ENCODE peak calls at places on chromosome 13, in ten cellular contexts. One of them, this sample, is unnamed.

GRCh38 chr13:44575741-44576395 is at the start of gene TSC22D1:
- DNase-seq in RPMI7951: peak
- DNase-seq in stimulated activated CD4-positive, alpha-beta T cell treated with anti-CD3 and anti-CD28 coated beads, Interleukin-2, amount 100 ng/mL, for 4 hours: peak
- DNase-seq in iPS-NIHi11: peak
- DNase-seq in esophagus squamous epithelium: no peak
- DNase-seq in Kasumi-1: peak
- DNase-seq in fibroblast of the conjunctiva: peak
- DNase-seq in AG10803: peak
- DNase-seq in stimulated activated CD8-positive, alpha-beta memory T cell treated with anti-CD3 and anti-CD28 coated beads, Interleukin-15, amount 100 ng/mL, for 1 hour: no peak
- DNase-seq in naive thymus-derived CD8-positive, alpha-beta T cell: peak
- DNase-seq in this sample: peak

GRCh38 chr13:51825681-51826254 is 19.2 kb downstream of the TMEM272 start:
- DNase-seq in RPMI7951: no peak
- DNase-seq in stimulated activated CD4-positive, alpha-beta T cell treated with anti-CD3 and anti-CD28 coated beads, Interleukin-2, amount 100 ng/mL, for 4 hours: no peak
- DNase-seq in iPS-NIHi11: no peak
- DNase-seq in esophagus squamous epithelium: no peak
- DNase-seq in Kasumi-1: no peak
- DNase-seq in fibroblast of the conjunctiva: no peak
- DNase-seq in AG10803: no peak
- DNase-seq in stimulated activated CD8-positive, alpha-beta memory T cell treated with anti-CD3 and anti-CD28 coated beads, Interleukin-15, amount 100 ng/mL, for 1 hour: no peak
- DNase-seq in naive thymus-derived CD8-positive, alpha-beta T cell: no peak
- DNase-seq in this sample: no peak

GRCh38 chr13:26010487-26011207 is 41.2 kb downstream of the SHISA2 start:
- DNase-seq in RPMI7951: no peak
- DNase-seq in stimulated activated CD4-positive, alpha-beta T cell treated with anti-CD3 and anti-CD28 coated beads, Interleukin-2, amount 100 ng/mL, for 4 hours: no peak
- DNase-seq in iPS-NIHi11: no peak
- DNase-seq in esophagus squamous epithelium: no peak
- DNase-seq in Kasumi-1: no peak
- DNase-seq in fibroblast of the conjunctiva: no peak
- DNase-seq in AG10803: no peak
- DNase-seq in stimulated activated CD8-positive, alpha-beta memory T cell treated with anti-CD3 and anti-CD28 coated beads, Interleukin-15, amount 100 ng/mL, for 1 hour: no peak
- DNase-seq in naive thymus-derived CD8-positive, alpha-beta T cell: no peak
- DNase-seq in this sample: no peak

GRCh38 chr13:74644239-74644638 is 510.0 kb upstream of the KLF12 start:
- DNase-seq in RPMI7951: no peak
- DNase-seq in stimulated activated CD4-positive, alpha-beta T cell treated with anti-CD3 and anti-CD28 coated beads, Interleukin-2, amount 100 ng/mL, for 4 hours: no peak
- DNase-seq in iPS-NIHi11: no peak
- DNase-seq in esophagus squamous epithelium: no peak
- DNase-seq in Kasumi-1: no peak
- DNase-seq in fibroblast of the conjunctiva: no peak
- DNase-seq in AG10803: peak
- DNase-seq in stimulated activated CD8-positive, alpha-beta memory T cell treated with anti-CD3 and anti-CD28 coated beads, Interleukin-15, amount 100 ng/mL, for 1 hour: no peak
- DNase-seq in naive thymus-derived CD8-positive, alpha-beta T cell: no peak
- DNase-seq in this sample: no peak

GRCh38 chr13:113411216-113412023 is 41.9 kb downstream of the ADPRHL1 start:
- DNase-seq in RPMI7951: peak
- DNase-seq in stimulated activated CD4-positive, alpha-beta T cell treated with anti-CD3 and anti-CD28 coated beads, Interleukin-2, amount 100 ng/mL, for 4 hours: no peak
- DNase-seq in iPS-NIHi11: no peak
- DNase-seq in esophagus squamous epithelium: no peak
- DNase-seq in Kasumi-1: no peak
- DNase-seq in fibroblast of the conjunctiva: peak
- DNase-seq in AG10803: peak
- DNase-seq in stimulated activated CD8-positive, alpha-beta memory T cell treated with anti-CD3 and anti-CD28 coated beads, Interleukin-15, amount 100 ng/mL, for 1 hour: no peak
- DNase-seq in naive thymus-derived CD8-positive, alpha-beta T cell: no peak
- DNase-seq in this sample: no peak

GRCh38 chr13:35475131-35475959 is 1.1 kb downstream of the MAB21L1 start:
- DNase-seq in RPMI7951: peak
- DNase-seq in stimulated activated CD4-positive, alpha-beta T cell treated with anti-CD3 and anti-CD28 coated beads, Interleukin-2, amount 100 ng/mL, for 4 hours: no peak
- DNase-seq in iPS-NIHi11: peak
- DNase-seq in esophagus squamous epithelium: no peak
- DNase-seq in Kasumi-1: peak
- DNase-seq in fibroblast of the conjunctiva: no peak
- DNase-seq in AG10803: peak
- DNase-seq in stimulated activated CD8-positive, alpha-beta memory T cell treated with anti-CD3 and anti-CD28 coated beads, Interleukin-15, amount 100 ng/mL, for 1 hour: no peak
- DNase-seq in naive thymus-derived CD8-positive, alpha-beta T cell: no peak
- DNase-seq in this sample: no peak

GRCh38 chr13:48078251-48078656 is 16.6 kb downstream of the MED4 start:
- DNase-seq in RPMI7951: no peak
- DNase-seq in stimulated activated CD4-positive, alpha-beta T cell treated with anti-CD3 and anti-CD28 coated beads, Interleukin-2, amount 100 ng/mL, for 4 hours: no peak
- DNase-seq in iPS-NIHi11: peak
- DNase-seq in esophagus squamous epithelium: no peak
- DNase-seq in Kasumi-1: peak
- DNase-seq in fibroblast of the conjunctiva: no peak
- DNase-seq in AG10803: no peak
- DNase-seq in stimulated activated CD8-positive, alpha-beta memory T cell treated with anti-CD3 and anti-CD28 coated beads, Interleukin-15, amount 100 ng/mL, for 1 hour: no peak
- DNase-seq in naive thymus-derived CD8-positive, alpha-beta T cell: peak
- DNase-seq in this sample: no peak

GRCh38 chr13:50208826-50209335 is 193.6 kb downstream of the KCNRG start:
- DNase-seq in RPMI7951: peak
- DNase-seq in stimulated activated CD4-positive, alpha-beta T cell treated with anti-CD3 and anti-CD28 coated beads, Interleukin-2, amount 100 ng/mL, for 4 hours: no peak
- DNase-seq in iPS-NIHi11: peak
- DNase-seq in esophagus squamous epithelium: no peak
- DNase-seq in Kasumi-1: peak
- DNase-seq in fibroblast of the conjunctiva: peak
- DNase-seq in AG10803: peak
- DNase-seq in stimulated activated CD8-positive, alpha-beta memory T cell treated with anti-CD3 and anti-CD28 coated beads, Interleukin-15, amount 100 ng/mL, for 1 hour: no peak
- DNase-seq in naive thymus-derived CD8-positive, alpha-beta T cell: no peak
- DNase-seq in this sample: no peak

GRCh38 chr13:106156468-106156867 is 379.0 kb downstream of the EFNB2 start:
- DNase-seq in RPMI7951: peak
- DNase-seq in stimulated activated CD4-positive, alpha-beta T cell treated with anti-CD3 and anti-CD28 coated beads, Interleukin-2, amount 100 ng/mL, for 4 hours: no peak
- DNase-seq in iPS-NIHi11: no peak
- DNase-seq in esophagus squamous epithelium: no peak
- DNase-seq in Kasumi-1: no peak
- DNase-seq in fibroblast of the conjunctiva: peak
- DNase-seq in AG10803: peak
- DNase-seq in stimulated activated CD8-positive, alpha-beta memory T cell treated with anti-CD3 and anti-CD28 coated beads, Interleukin-15, amount 100 ng/mL, for 1 hour: no peak
- DNase-seq in naive thymus-derived CD8-positive, alpha-beta T cell: no peak
- DNase-seq in this sample: no peak

GRCh38 chr13:32657309-32657708 is 71.1 kb downstream of the PDS5B start:
- DNase-seq in RPMI7951: no peak
- DNase-seq in stimulated activated CD4-positive, alpha-beta T cell treated with anti-CD3 and anti-CD28 coated beads, Interleukin-2, amount 100 ng/mL, for 4 hours: no peak
- DNase-seq in iPS-NIHi11: no peak
- DNase-seq in esophagus squamous epithelium: no peak
- DNase-seq in Kasumi-1: no peak
- DNase-seq in fibroblast of the conjunctiva: no peak
- DNase-seq in AG10803: no peak
- DNase-seq in stimulated activated CD8-positive, alpha-beta memory T cell treated with anti-CD3 and anti-CD28 coated beads, Interleukin-15, amount 100 ng/mL, for 1 hour: no peak
- DNase-seq in naive thymus-derived CD8-positive, alpha-beta T cell: no peak
- DNase-seq in this sample: no peak

GRCh38 chr13:80527400-80527799 is 186.5 kb upstream of the SPRY2 start:
- DNase-seq in RPMI7951: no peak
- DNase-seq in stimulated activated CD4-positive, alpha-beta T cell treated with anti-CD3 and anti-CD28 coated beads, Interleukin-2, amount 100 ng/mL, for 4 hours: no peak
- DNase-seq in iPS-NIHi11: no peak
- DNase-seq in esophagus squamous epithelium: no peak
- DNase-seq in Kasumi-1: no peak
- DNase-seq in fibroblast of the conjunctiva: peak
- DNase-seq in AG10803: no peak
- DNase-seq in stimulated activated CD8-positive, alpha-beta memory T cell treated with anti-CD3 and anti-CD28 coated beads, Interleukin-15, amount 100 ng/mL, for 1 hour: no peak
- DNase-seq in naive thymus-derived CD8-positive, alpha-beta T cell: no peak
- DNase-seq in this sample: no peak

GRCh38 chr13:50357586-50358118 is 342.4 kb downstream of the KCNRG start:
- DNase-seq in RPMI7951: peak
- DNase-seq in stimulated activated CD4-positive, alpha-beta T cell treated with anti-CD3 and anti-CD28 coated beads, Interleukin-2, amount 100 ng/mL, for 4 hours: no peak
- DNase-seq in iPS-NIHi11: peak
- DNase-seq in esophagus squamous epithelium: no peak
- DNase-seq in Kasumi-1: no peak
- DNase-seq in fibroblast of the conjunctiva: peak
- DNase-seq in AG10803: peak
- DNase-seq in stimulated activated CD8-positive, alpha-beta memory T cell treated with anti-CD3 and anti-CD28 coated beads, Interleukin-15, amount 100 ng/mL, for 1 hour: no peak
- DNase-seq in naive thymus-derived CD8-positive, alpha-beta T cell: no peak
- DNase-seq in this sample: no peak

GRCh38 chr13:40453666-40454030 is 212.8 kb downstream of the FOXO1 start:
- DNase-seq in RPMI7951: peak
- DNase-seq in stimulated activated CD4-positive, alpha-beta T cell treated with anti-CD3 and anti-CD28 coated beads, Interleukin-2, amount 100 ng/mL, for 4 hours: no peak
- DNase-seq in iPS-NIHi11: no peak
- DNase-seq in esophagus squamous epithelium: no peak
- DNase-seq in Kasumi-1: no peak
- DNase-seq in fibroblast of the conjunctiva: no peak
- DNase-seq in AG10803: no peak
- DNase-seq in stimulated activated CD8-positive, alpha-beta memory T cell treated with anti-CD3 and anti-CD28 coated beads, Interleukin-15, amount 100 ng/mL, for 1 hour: no peak
- DNase-seq in naive thymus-derived CD8-positive, alpha-beta T cell: no peak
- DNase-seq in this sample: no peak

GRCh38 chr13:112995395-112996091 is 26.5 kb downstream of the MCF2L start:
- DNase-seq in RPMI7951: no peak
- DNase-seq in stimulated activated CD4-positive, alpha-beta T cell treated with anti-CD3 and anti-CD28 coated beads, Interleukin-2, amount 100 ng/mL, for 4 hours: no peak
- DNase-seq in iPS-NIHi11: no peak
- DNase-seq in esophagus squamous epithelium: no peak
- DNase-seq in Kasumi-1: no peak
- DNase-seq in fibroblast of the conjunctiva: no peak
- DNase-seq in AG10803: no peak
- DNase-seq in stimulated activated CD8-positive, alpha-beta memory T cell treated with anti-CD3 and anti-CD28 coated beads, Interleukin-15, amount 100 ng/mL, for 1 hour: no peak
- DNase-seq in naive thymus-derived CD8-positive, alpha-beta T cell: no peak
- DNase-seq in this sample: no peak

GRCh38 chr13:69545500-69546025 is 562.1 kb upstream of the ATXN8OS start:
- DNase-seq in RPMI7951: no peak
- DNase-seq in stimulated activated CD4-positive, alpha-beta T cell treated with anti-CD3 and anti-CD28 coated beads, Interleukin-2, amount 100 ng/mL, for 4 hours: no peak
- DNase-seq in iPS-NIHi11: no peak
- DNase-seq in esophagus squamous epithelium: no peak
- DNase-seq in Kasumi-1: no peak
- DNase-seq in fibroblast of the conjunctiva: no peak
- DNase-seq in AG10803: no peak
- DNase-seq in stimulated activated CD8-positive, alpha-beta memory T cell treated with anti-CD3 and anti-CD28 coated beads, Interleukin-15, amount 100 ng/mL, for 1 hour: no peak
- DNase-seq in naive thymus-derived CD8-positive, alpha-beta T cell: no peak
- DNase-seq in this sample: no peak

GRCh38 chr13:98879127-98879520 is 98.7 kb downstream of the DOCK9 start:
- DNase-seq in RPMI7951: no peak
- DNase-seq in stimulated activated CD4-positive, alpha-beta T cell treated with anti-CD3 and anti-CD28 coated beads, Interleukin-2, amount 100 ng/mL, for 4 hours: no peak
- DNase-seq in iPS-NIHi11: no peak
- DNase-seq in esophagus squamous epithelium: no peak
- DNase-seq in Kasumi-1: no peak
- DNase-seq in fibroblast of the conjunctiva: no peak
- DNase-seq in AG10803: no peak
- DNase-seq in stimulated activated CD8-positive, alpha-beta memory T cell treated with anti-CD3 and anti-CD28 coated beads, Interleukin-15, amount 100 ng/mL, for 1 hour: no peak
- DNase-seq in naive thymus-derived CD8-positive, alpha-beta T cell: no peak
- DNase-seq in this sample: no peak

GRCh38 chr13:39036212-39036611 is 1.7 kb downstream of the PROSER1 start:
- DNase-seq in RPMI7951: peak
- DNase-seq in stimulated activated CD4-positive, alpha-beta T cell treated with anti-CD3 and anti-CD28 coated beads, Interleukin-2, amount 100 ng/mL, for 4 hours: no peak
- DNase-seq in iPS-NIHi11: no peak
- DNase-seq in esophagus squamous epithelium: no peak
- DNase-seq in Kasumi-1: no peak
- DNase-seq in fibroblast of the conjunctiva: peak
- DNase-seq in AG10803: peak
- DNase-seq in stimulated activated CD8-positive, alpha-beta memory T cell treated with anti-CD3 and anti-CD28 coated beads, Interleukin-15, amount 100 ng/mL, for 1 hour: no peak
- DNase-seq in naive thymus-derived CD8-positive, alpha-beta T cell: no peak
- DNase-seq in this sample: no peak

GRCh38 chr13:42997381-42997780 is 5.3 kb upstream of the EPSTI1 start:
- DNase-seq in RPMI7951: peak
- DNase-seq in stimulated activated CD4-positive, alpha-beta T cell treated with anti-CD3 and anti-CD28 coated beads, Interleukin-2, amount 100 ng/mL, for 4 hours: no peak
- DNase-seq in iPS-NIHi11: no peak
- DNase-seq in esophagus squamous epithelium: no peak
- DNase-seq in Kasumi-1: no peak
- DNase-seq in fibroblast of the conjunctiva: no peak
- DNase-seq in AG10803: peak
- DNase-seq in stimulated activated CD8-positive, alpha-beta memory T cell treated with anti-CD3 and anti-CD28 coated beads, Interleukin-15, amount 100 ng/mL, for 1 hour: no peak
- DNase-seq in naive thymus-derived CD8-positive, alpha-beta T cell: no peak
- DNase-seq in this sample: no peak

This sample was measured in central memory CD8-positive, alpha-beta T cell.